ENCODE peak calls at places on chromosome 3, in five cellular contexts. L is Peyer's patch, E is body of pancreas, B is cardiac muscle cell, J is OCI-LY7. R is an unnamed sample. For H3K9me3 and H3K4me1, the result is how much of the 10 kb centered on the place peaks cover.

GRCh38 chr3:141373768-141374526 is 5.6 kb downstream of the ZBTB38 start:
- DNase-seq in L (no peak), E (no peak), B (no peak), J (no peak), R (no peak)

GRCh38 chr3:38579146-38579545 is 70.3 kb downstream of the SCN5A start:
- DNase-seq in B (peak), E (peak), J (no peak), L (peak), R (peak)

GRCh38 chr3:11810276-11810675 is 36.4 kb downstream of the TAMM41 start:
- DNase-seq in E (no peak), L (no peak), B (peak), J (no peak), R (no peak)

GRCh38 chr3:33915796-33916589 is 117.6 kb downstream of the PDCD6IP start:
- DNase-seq in L (no peak), J (peak), E (no peak), B (peak), R (no peak)

GRCh38 chr3:99425930-99426329 is 212.5 kb upstream of the COL8A1 start:
- DNase-seq in E (no peak), L (no peak), J (no peak), B (no peak), R (no peak)

GRCh38 chr3:1664266-1664665 is 434.4 kb upstream of the CNTN4 start:
- DNase-seq in J (no peak), E (no peak), L (no peak), B (no peak), R (no peak)

GRCh38 chr3:136343446-136343845 is 93.3 kb downstream of the PCCB start:
- DNase-seq in L (no peak), E (peak), J (peak), B (no peak), R (no peak)

GRCh38 chr3:116445291-116445841 is at the start of gene LSAMP:
- DNase-seq in B (peak), E (no peak), J (no peak), L (no peak), R (peak)

GRCh38 chr3:153881201-153881600 is 240.0 kb upstream of the ARHGEF26 start:
- DNase-seq in L (no peak), J (no peak), B (peak), E (no peak), R (no peak)

GRCh38 chr3:134652409-134652831 is 1.6 kb upstream of the KY start:
- DNase-seq in E (no peak), J (no peak), L (no peak), B (peak), R (no peak)

GRCh38 chr3:107969994-107970896 is 120.6 kb downstream of the CD47 start:
- DNase-seq in J (no peak), B (peak), E (peak), L (no peak), R (no peak)

GRCh38 chr3:99131876-99132275 is 230.4 kb upstream of the DCBLD2 start:
- DNase-seq in L (no peak), J (no peak), E (no peak), B (peak), R (no peak)

GRCh38 chr3:71258526-71258925 is 325.0 kb downstream of the FOXP1 start:
- DNase-seq in B (peak), L (no peak), J (no peak), E (no peak), R (no peak)

GRCh38 chr3:106261915-106262683 is 393.3 kb upstream of the CBLB start:
- DNase-seq in B (peak), J (no peak), L (no peak), E (no peak), R (no peak)

GRCh38 chr3:53846134-53846850 is at the start of the genes CHDH and IL17RB:
- DNase-seq in L (peak), B (no peak), J (peak), E (peak), R (peak)

GRCh38 chr3:62128028-62128427 is 245.3 kb downstream of the FEZF2 start:
- DNase-seq in E (no peak), J (no peak), B (peak), L (no peak), R (no peak)

GRCh38 chr3:178474526-178474925 is 61.7 kb upstream of the KCNMB2 start:
- DNase-seq in L (no peak), E (no peak), B (no peak), J (no peak), R (no peak)

GRCh38 chr3:16741103-16741758 is 136.0 kb upstream of the DAZL start:
- DNase-seq in J (no peak), B (peak), L (no peak), E (no peak), R (no peak)

GRCh38 chr3:62939707-62940106 is 64.5 kb upstream of the CADPS start:
- DNase-seq in J (no peak), B (no peak), E (no peak), L (peak), R (no peak)

GRCh38 chr3:138197058-138197457 is 10.0 kb downstream of the ARMC8 start:
- DNase-seq in E (peak), L (no peak), B (peak), J (no peak), R (peak)

GRCh38 chr3:27721717-27722564 is at the start of gene EOMES:
- DNase-seq in J (peak), E (peak), L (peak), B (peak), R (no peak)

GRCh38 chr3:54565956-54566355 is 361.9 kb downstream of the LRTM1 start:
- DNase-seq in L (no peak), B (no peak), E (no peak), J (no peak), R (no peak)

GRCh38 chr3:198076722-198077308 is 116.8 kb downstream of the LMLN start:
- DNase-seq in B (no peak), J (no peak), E (no peak), L (no peak), R (no peak)

GRCh38 chr3:111173328-111173900 is 101.8 kb downstream of the NECTIN3 start:
- DNase-seq in J (no peak), E (no peak), L (no peak), B (no peak), R (no peak)

GRCh38 chr3:70854108-70854507 is 541.7 kb upstream of the MDFIC2 start:
- DNase-seq in B (no peak), J (no peak), L (no peak), E (no peak), R (no peak)

GRCh38 chr3:153051427-153052095 is 110.5 kb upstream of the RAP2B start:
- DNase-seq in B (peak), E (no peak), J (no peak), L (no peak), R (no peak)

DNA sequence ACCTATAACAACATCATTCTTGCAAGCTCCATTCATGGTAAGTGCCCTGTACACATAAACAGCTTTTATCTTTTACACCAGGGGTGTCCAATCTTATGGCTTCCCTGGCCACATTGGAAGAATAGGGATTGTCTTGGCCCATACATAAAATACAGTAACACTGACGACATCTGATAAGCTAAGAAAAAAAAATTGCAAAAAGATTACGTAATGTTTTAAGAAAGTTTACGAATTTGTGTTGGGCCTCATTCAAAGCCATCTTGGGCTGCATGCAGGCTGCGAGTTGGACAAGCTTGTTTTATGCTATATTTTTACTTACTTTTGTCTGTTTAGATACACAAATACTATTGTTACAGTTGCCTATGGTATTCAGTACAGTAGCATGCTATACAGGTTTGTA is 31.6 kb downstream of the ZNF654 start:
- DNase-seq in J (no peak), E (no peak), B (no peak), L (no peak), R (no peak)
- H3K9me3 ChIP-seq in J (under half), E (under half), B (under half), L (under half), R (under half)

GRCh38 chr3:124748560-124749198 is 18.4 kb downstream of the UMPS start:
- DNase-seq in E (no peak), L (no peak), B (no peak), J (no peak), R (no peak)

GRCh38 chr3:124741027-124741426 is 10.8 kb downstream of the UMPS start:
- DNase-seq in B (peak), J (no peak), L (no peak), E (no peak), R (no peak)

GRCh38 chr3:124745756-124746155 is 15.5 kb downstream of the UMPS start:
- DNase-seq in B (no peak), J (no peak), E (no peak), L (no peak), R (no peak)

GRCh38 chr3:124747111-124747981 is 17.1 kb downstream of the UMPS start:
- DNase-seq in B (no peak), J (no peak), E (no peak), L (no peak), R (no peak)

GRCh38 chr3:124745092-124745491 is 14.8 kb downstream of the UMPS start:
- DNase-seq in L (no peak), E (no peak), J (no peak), B (no peak), R (no peak)
- H3K4me1 ChIP-seq in L (under half), E (under half), J (under half), B (under half), R (under half)

DNA sequence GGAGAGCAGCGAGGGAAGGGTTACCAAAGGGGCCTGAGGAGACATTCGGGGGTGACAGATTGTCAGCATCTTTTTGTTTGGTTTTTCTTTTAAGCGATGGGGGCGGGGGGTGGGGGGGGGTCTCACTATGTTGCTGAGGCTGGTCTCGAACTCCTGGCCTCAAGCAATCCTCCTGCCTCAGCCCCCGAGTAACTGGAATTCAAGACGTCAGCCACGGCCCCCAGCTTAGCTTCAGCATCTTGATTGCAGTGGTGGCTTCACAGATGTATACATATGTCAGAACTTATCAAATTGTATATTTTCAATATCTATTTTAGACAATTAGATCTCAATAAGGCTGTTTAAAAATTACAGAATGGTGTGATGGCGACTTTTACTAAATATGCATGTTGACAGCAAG is 30.9 kb downstream of the ZDHHC19 start:
- DNase-seq in E (no peak), B (no peak), L (no peak), J (no peak), R (no peak)
- H3K4me3 ChIP-seq in E (no peak), B (no peak), L (no peak), J (peak), R (no peak)

GRCh38 chr3:192062186-192062585 is 601.2 kb downstream of the PYDC2 start:
- DNase-seq in E (no peak), L (no peak), J (no peak), B (no peak), R (no peak)
- H3K9me3 ChIP-seq in E (under half), L (under half), J (under half), B (under half), R (under half)

GRCh38 chr3:194136519-194137313 is 768 bp downstream of the HES1 start:
- DNase-seq in B (peak), J (peak), L (peak), E (peak), R (peak)

GRCh38 chr3:194135806-194136518 is at the start of gene HES1:
- DNase-seq in E (peak), L (peak), J (peak), B (peak), R (peak)

GRCh38 chr3:194138098-194138474 is 2.1 kb downstream of the HES1 start:
- DNase-seq in J (no peak), E (no peak), B (no peak), L (no peak), R (peak)

GRCh38 chr3:194138732-194139084 is 2.8 kb downstream of the HES1 start:
- DNase-seq in B (peak), L (no peak), E (no peak), J (no peak), R (no peak)

GRCh38 chr3:194137314-194138097 is 1.6 kb downstream of the HES1 start:
- DNase-seq in L (peak), E (peak), B (peak), J (peak), R (peak)
- H3K4me1 ChIP-seq in L (under half), E (half or more), B (under half), J (half or more), R (under half)

GRCh38 chr3:72483554-72484104 is 364.6 kb downstream of the SHQ1 start:
- DNase-seq in J (no peak), B (no peak), E (no peak), L (no peak), R (no peak)
- H3K4me3 ChIP-seq in J (no peak), B (no peak), E (no peak), L (no peak), R (no peak)

GRCh38 chr3:44734646-44735168 is 5.3 kb downstream of the ZNF501 start:
- DNase-seq in B (no peak), L (no peak), E (no peak), J (no peak), R (no peak)
- H3K9me3 ChIP-seq in B (under half), L (under half), E (under half), J (half or more), R (under half)

GRCh38 chr3:8769088-8769822 is at the start of gene OXTR:
- DNase-seq in J (peak), B (peak), E (peak), L (peak), R (peak)
- H3K4me1 ChIP-seq in J (under half), B (under half), E (under half), L (under half), R (under half)

GRCh38 chr3:56683122-56683817 is at the start of gene TASOR:
- DNase-seq in L (peak), B (peak), J (peak), E (peak), R (peak)

GRCh38 chr3:56681963-56682457 is 1.1 kb downstream of the TASOR start:
- DNase-seq in E (no peak), J (no peak), B (no peak), L (no peak), R (no peak)

GRCh38 chr3:56680054-56680453 is 3.0 kb downstream of the TASOR start:
- DNase-seq in L (no peak), E (no peak), B (no peak), J (no peak), R (no peak)

GRCh38 chr3:56684029-56684428 is 964 bp upstream of the TASOR start:
- DNase-seq in L (no peak), E (no peak), B (no peak), J (no peak), R (no peak)

DNA sequence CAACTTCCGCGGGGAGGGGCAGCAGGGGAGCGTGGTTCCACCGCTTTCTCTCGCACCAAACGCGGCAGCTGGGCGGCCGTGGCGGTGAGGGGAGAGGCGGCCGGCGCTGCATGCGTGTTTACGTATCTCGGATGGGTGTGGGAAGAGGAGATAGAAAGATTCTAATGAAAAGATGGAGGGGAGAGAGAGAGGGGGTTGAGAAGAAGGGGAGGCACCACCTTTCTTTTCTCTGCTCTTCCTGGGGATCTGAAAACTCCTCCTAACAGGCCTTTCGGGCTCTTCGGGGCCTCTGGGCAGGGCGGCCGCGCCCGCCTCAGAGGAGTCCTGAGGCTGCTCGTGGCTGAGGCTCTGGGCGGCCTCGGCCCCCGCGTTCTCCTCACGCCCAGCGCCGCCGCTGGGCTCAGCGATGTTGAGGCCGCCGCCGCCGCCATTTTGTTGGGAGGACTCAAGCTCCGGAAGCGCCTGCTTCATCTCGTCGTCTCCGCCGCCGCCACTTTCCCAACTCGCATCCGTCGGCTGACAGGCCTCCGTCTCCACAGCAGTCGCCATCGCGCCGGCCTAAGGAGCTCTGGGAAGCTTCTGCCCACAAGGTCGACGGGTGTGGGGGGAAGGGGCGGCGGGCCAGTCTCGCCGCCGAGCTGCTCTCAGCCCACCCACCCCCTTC is 475 bp downstream of the TASOR start:
- DNase-seq in B (peak), L (peak), J (peak), E (peak), R (peak)
- H3K4me3 ChIP-seq in B (peak), L (peak), J (peak), E (peak), R (peak)